ENCODE peak calls at places on chromosomes 11 and 22, in six cellular contexts. I, X, O, W, V and N are unnamed samples.

GRCh38 chr22:46104881-46105493 is 45.3 kb upstream of the PPARA start:
- DNase-seq in I (no peak), X (no peak), O (no peak), W (no peak), V (no peak), N (no peak)

GRCh38 chr11:94131363-94132115 is 2.9 kb downstream of the PANX1 start:
- DNase-seq in I (no peak), X (peak; percentile 53), O (no peak), W (no peak), V (peak; percentile 73), N (no peak)

GRCh38 chr11:32893947-32894827 is 1.6 kb downstream of the QSER1 start:
- DNase-seq in I (peak; percentile 39), X (peak; percentile 16), O (no peak), W (peak; percentile 56), V (peak; percentile 84), N (peak; percentile 29)

GRCh38 chr11:64284048-64284961 is at the start of gene BAD:
- DNase-seq in I (peak; percentile 88), X (peak; percentile 94), O (peak; percentile 97), W (peak; percentile 99), V (peak; percentile 94), N (peak; percentile 84)

GRCh38 chr11:4887591-4887990 is 5.9 kb downstream of the OR51T1 start:
- DNase-seq in I (no peak), X (no peak), O (no peak), W (no peak), V (peak; percentile 75), N (no peak)

GRCh38 chr11:10450451-10451398 is 4.3 kb upstream of the AMPD3 start:
- DNase-seq in I (peak; percentile 36), X (no peak), O (peak; percentile 60), W (peak; percentile 56), V (no peak), N (peak; percentile 32)

GRCh38 chr11:78048561-78048960 is 15.1 kb upstream of the THRSP start:
- DNase-seq in I (no peak), X (no peak), O (no peak), W (no peak), V (no peak), N (no peak)

GRCh38 chr11:1267441-1268100 is 41.9 kb downstream of the TOLLIP start:
- DNase-seq in I (no peak), X (no peak), O (no peak), W (no peak), V (no peak), N (no peak)

GRCh38 chr22:28925916-28926315 is 42.5 kb downstream of the ZNRF3 start:
- DNase-seq in I (no peak), X (no peak), O (no peak), W (no peak), V (no peak), N (no peak)

GRCh38 chr11:92296138-92296515 is 71.5 kb downstream of the FAT3 start:
- DNase-seq in I (no peak), X (no peak), O (no peak), W (no peak), V (peak; percentile 33), N (no peak)

GRCh38 chr22:33023119-33023827 is 34.9 kb downstream of the SYN3 start:
- DNase-seq in I (no peak), X (no peak), O (no peak), W (no peak), V (no peak), N (no peak)

GRCh38 chr22:48192071-48192470 is 1429.6 kb downstream of the TBC1D22A start:
- DNase-seq in I (no peak), X (no peak), O (no peak), W (no peak), V (no peak), N (no peak)

GRCh38 chr11:111460752-111461305 is 51.4 kb downstream of the BTG4 start:
- DNase-seq in I (no peak), X (no peak), O (no peak), W (no peak), V (no peak), N (no peak)

GRCh38 chr11:30107899-30108298 is 91.1 kb upstream of the KCNA4 start:
- DNase-seq in I (no peak), X (no peak), O (no peak), W (no peak), V (peak; percentile 70), N (no peak)

GRCh38 chr11:72241290-72241781 is 2.6 kb downstream of the PHOX2A start:
- DNase-seq in I (no peak), X (no peak), O (no peak), W (no peak), V (no peak), N (no peak)

GRCh38 chr11:72242141-72242540 is 1.8 kb downstream of the PHOX2A start:
- DNase-seq in I (no peak), X (no peak), O (no peak), W (no peak), V (no peak), N (no peak)

GRCh38 chr11:72239849-72240460 is 4.0 kb downstream of the PHOX2A start:
- DNase-seq in I (no peak), X (no peak), O (peak; percentile 86), W (no peak), V (peak; percentile 43), N (no peak)

GRCh38 chr11:72239296-72239848 is 4.6 kb downstream of the PHOX2A start:
- DNase-seq in I (no peak), X (no peak), O (peak; percentile 86), W (peak; percentile 71), V (peak; percentile 57), N (no peak)

GRCh38 chr11:72240461-72241289 is 3.3 kb downstream of the PHOX2A start:
- DNase-seq in I (no peak), X (no peak), O (no peak), W (peak; percentile 46), V (no peak), N (no peak)
- TF ChIP-seq CTCF in I (no peak), X (no peak), O (no peak), W (no peak), V (no peak), N (no peak)

GRCh38 chr22:49433717-49434611 is 393.7 kb downstream of the BRD1 start:
- DNase-seq in I (no peak), X (no peak), O (no peak), W (no peak), V (no peak), N (no peak)
- TF ChIP-seq CTCF in I (no peak), X (no peak), O (no peak), W (no peak), V (no peak), N (no peak)

DNA sequence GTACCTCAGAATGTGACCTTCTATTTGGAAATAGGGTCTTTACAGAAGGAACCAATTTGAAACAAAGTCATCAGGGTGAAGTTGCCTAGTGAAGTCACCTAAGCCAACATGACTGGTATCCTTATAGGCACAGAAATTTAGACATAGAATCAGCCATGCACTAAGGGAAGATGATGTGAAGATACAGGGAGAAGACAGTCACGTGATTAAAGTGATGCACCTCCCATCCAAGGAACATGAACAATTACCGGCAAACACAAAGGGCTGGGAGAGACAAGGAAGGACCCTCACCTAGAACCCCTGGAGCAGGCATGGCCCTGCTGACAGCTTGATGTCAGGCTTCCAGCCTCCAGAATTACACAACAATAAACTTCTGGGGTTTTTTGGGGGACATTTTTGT is 3.2 kb upstream of the CRYBB2 start:
- DNase-seq in I (no peak), X (no peak), O (no peak), W (no peak), V (no peak), N (no peak)
- TF ChIP-seq CTCF in I (no peak), X (no peak), O (no peak), W (no peak), V (no peak), N (no peak)

DNA sequence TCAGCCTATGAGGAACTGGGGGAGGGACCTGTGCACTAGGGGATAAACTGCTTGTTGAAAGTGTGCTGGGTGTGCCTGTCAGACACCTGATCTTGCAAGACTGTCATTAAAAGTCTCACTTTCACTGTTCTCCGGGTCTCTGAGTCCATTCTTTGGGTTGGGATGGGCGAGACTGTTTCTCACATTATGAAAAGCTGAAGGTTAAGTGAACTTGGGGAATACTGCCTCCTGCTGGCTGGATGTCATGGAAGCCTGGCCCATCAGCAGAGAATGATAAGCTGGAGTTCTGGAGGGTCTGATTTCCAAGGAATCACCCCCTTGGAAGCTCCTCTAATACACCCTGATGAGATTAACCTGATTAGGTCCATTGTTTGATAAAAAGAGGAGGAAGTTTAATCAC is 9.0 kb upstream of the VPREB1 start:
- DNase-seq in I (peak; percentile 21), X (peak; percentile 27), O (no peak), W (peak; percentile 70), V (peak; percentile 11), N (no peak)
- TF ChIP-seq CTCF in I (peak; percentile 60), X (peak; percentile 30), O (peak; percentile 17), W (peak; percentile 70), V (peak; percentile 63), N (peak; percentile 50)

GRCh38 chr22:23387827-23388491 is 192.1 kb downstream of the IGLL1 start:
- DNase-seq in I (no peak), X (no peak), O (peak; percentile 57), W (no peak), V (no peak), N (no peak)
- TF ChIP-seq CTCF in I (no peak), X (no peak), O (no peak), W (no peak), V (no peak), N (no peak)